ENCODE peak calls at places on chromosomes 1 and 21, in eight cellular contexts. One of them, this sample, is unnamed.

GRCh38 chr1:3124246-3124645 is 55.2 kb downstream of the PRDM16 start:
- DNase-seq in stimulated activated CD4-positive, alpha-beta T cell treated with anti-CD3 and anti-CD28 coated beads, Interleukin-4, amount 100 ng/mL, for 24 hours: no peak
- DNase-seq in fibroblast of mammary gland: no peak
- DNase-seq in anterior cingulate cortex: no peak
- DNase-seq in HuH-7.5: no peak
- DNase-seq in effector CD8-positive, alpha-beta T cell: no peak
- DNase-seq in HS-27A: no peak
- DNase-seq in activated B cell treated with CpG ODN at 0.5 μM for 24 hours: no peak
- DNase-seq in this sample: no peak

GRCh38 chr1:114040273-114041043 is 61.2 kb downstream of the OLFML3 start:
- DNase-seq in HuH-7.5: no peak
- DNase-seq in anterior cingulate cortex: no peak
- DNase-seq in stimulated activated CD4-positive, alpha-beta T cell treated with anti-CD3 and anti-CD28 coated beads, Interleukin-4, amount 100 ng/mL, for 24 hours: no peak
- DNase-seq in HS-27A: no peak
- DNase-seq in effector CD8-positive, alpha-beta T cell: no peak
- DNase-seq in fibroblast of mammary gland: peak
- DNase-seq in activated B cell treated with CpG ODN at 0.5 μM for 24 hours: no peak
- DNase-seq in this sample: no peak

GRCh38 chr1:15172405-15173259 is 19.1 kb downstream of the TMEM51 start:
- DNase-seq in anterior cingulate cortex: no peak
- DNase-seq in HS-27A: no peak
- DNase-seq in fibroblast of mammary gland: peak
- DNase-seq in effector CD8-positive, alpha-beta T cell: no peak
- DNase-seq in stimulated activated CD4-positive, alpha-beta T cell treated with anti-CD3 and anti-CD28 coated beads, Interleukin-4, amount 100 ng/mL, for 24 hours: no peak
- DNase-seq in HuH-7.5: no peak
- DNase-seq in activated B cell treated with CpG ODN at 0.5 μM for 24 hours: no peak
- DNase-seq in this sample: no peak

GRCh38 chr1:20279507-20279906 is 11.2 kb upstream of the VWA5B1 start:
- DNase-seq in fibroblast of mammary gland: peak
- DNase-seq in anterior cingulate cortex: no peak
- DNase-seq in HuH-7.5: no peak
- DNase-seq in HS-27A: peak
- DNase-seq in effector CD8-positive, alpha-beta T cell: no peak
- DNase-seq in stimulated activated CD4-positive, alpha-beta T cell treated with anti-CD3 and anti-CD28 coated beads, Interleukin-4, amount 100 ng/mL, for 24 hours: no peak
- DNase-seq in activated B cell treated with CpG ODN at 0.5 μM for 24 hours: no peak
- DNase-seq in this sample: no peak

GRCh38 chr1:53652441-53653199 is 86.3 kb downstream of the GLIS1 start:
- DNase-seq in fibroblast of mammary gland: peak
- DNase-seq in HuH-7.5: no peak
- DNase-seq in anterior cingulate cortex: no peak
- DNase-seq in HS-27A: no peak
- DNase-seq in effector CD8-positive, alpha-beta T cell: no peak
- DNase-seq in activated B cell treated with CpG ODN at 0.5 μM for 24 hours: no peak
- DNase-seq in stimulated activated CD4-positive, alpha-beta T cell treated with anti-CD3 and anti-CD28 coated beads, Interleukin-4, amount 100 ng/mL, for 24 hours: no peak
- DNase-seq in this sample: no peak

GRCh38 chr21:14886001-14886400 is 178.8 kb downstream of the NRIP1 start:
- DNase-seq in activated B cell treated with CpG ODN at 0.5 μM for 24 hours: no peak
- DNase-seq in anterior cingulate cortex: no peak
- DNase-seq in HS-27A: no peak
- DNase-seq in stimulated activated CD4-positive, alpha-beta T cell treated with anti-CD3 and anti-CD28 coated beads, Interleukin-4, amount 100 ng/mL, for 24 hours: no peak
- DNase-seq in effector CD8-positive, alpha-beta T cell: no peak
- DNase-seq in fibroblast of mammary gland: no peak
- DNase-seq in HuH-7.5: no peak
- DNase-seq in this sample: no peak

GRCh38 chr1:23791434-23792047 is 596 bp downstream of the LYPLA2 start:
- DNase-seq in activated B cell treated with CpG ODN at 0.5 μM for 24 hours: no peak
- DNase-seq in HS-27A: no peak
- DNase-seq in HuH-7.5: peak
- DNase-seq in stimulated activated CD4-positive, alpha-beta T cell treated with anti-CD3 and anti-CD28 coated beads, Interleukin-4, amount 100 ng/mL, for 24 hours: peak
- DNase-seq in anterior cingulate cortex: no peak
- DNase-seq in effector CD8-positive, alpha-beta T cell: peak
- DNase-seq in fibroblast of mammary gland: no peak
- DNase-seq in this sample: peak

GRCh38 chr1:85258536-85259117 is 835 bp downstream of the C1orf52 start:
- DNase-seq in fibroblast of mammary gland: no peak
- DNase-seq in HuH-7.5: no peak
- DNase-seq in activated B cell treated with CpG ODN at 0.5 μM for 24 hours: no peak
- DNase-seq in stimulated activated CD4-positive, alpha-beta T cell treated with anti-CD3 and anti-CD28 coated beads, Interleukin-4, amount 100 ng/mL, for 24 hours: no peak
- DNase-seq in HS-27A: no peak
- DNase-seq in effector CD8-positive, alpha-beta T cell: no peak
- DNase-seq in anterior cingulate cortex: no peak
- DNase-seq in this sample: no peak

GRCh38 chr1:208534604-208534907 is 290.4 kb upstream of the PLXNA2 start:
- DNase-seq in HS-27A: no peak
- DNase-seq in anterior cingulate cortex: peak
- DNase-seq in HuH-7.5: no peak
- DNase-seq in effector CD8-positive, alpha-beta T cell: no peak
- DNase-seq in fibroblast of mammary gland: no peak
- DNase-seq in stimulated activated CD4-positive, alpha-beta T cell treated with anti-CD3 and anti-CD28 coated beads, Interleukin-4, amount 100 ng/mL, for 24 hours: no peak
- DNase-seq in activated B cell treated with CpG ODN at 0.5 μM for 24 hours: no peak
- DNase-seq in this sample: no peak

This sample was measured in Caco-2.